ENCODE peak calls at places on chromosomes 11 and 22, in six cellular contexts. M is ascending aorta, N is foreskin fibroblast, X is hepatocyte, F is neural progenitor cell, V is cardiac fibroblast. S is an unnamed sample.

GRCh38 chr11:44305643-44306468 is 4.1 kb downstream of the ALX4 start:
- DNase-seq in V (no peak), X (peak; percentile 43), N (no peak), F (peak; percentile 72), M (no peak), S (no peak)

GRCh38 chr11:28773606-28774005 is 665.4 kb downstream of the METTL15 start:
- DNase-seq in F (no peak), M (no peak), V (no peak), X (no peak), N (no peak), S (no peak)

GRCh38 chr22:19755722-19756287 is 4.8 kb upstream of the TBX1 start:
- DNase-seq in M (no peak), X (no peak), F (no peak), V (no peak), N (no peak), S (no peak)

GRCh38 chr11:96464695-96465307 is 75.0 kb downstream of the JRKL start:
- DNase-seq in F (peak; percentile 87), V (peak; percentile 88), X (peak; percentile 89), M (no peak), N (peak; percentile 36), S (peak; percentile 60)

GRCh38 chr22:30891443-30891755 is 77.2 kb downstream of the MORC2 start:
- DNase-seq in M (no peak), F (no peak), N (no peak), V (no peak), X (no peak), S (no peak)

GRCh38 chr11:120645639-120646038 is 134.1 kb downstream of the GRIK4 start:
- DNase-seq in F (peak; percentile 78), N (no peak), X (no peak), V (no peak), M (no peak), S (peak; percentile 13)

GRCh38 chr22:43078522-43078921 is 10.7 kb downstream of the TTLL1 start:
- DNase-seq in V (no peak), X (peak; percentile 61), M (no peak), N (no peak), F (no peak), S (no peak)

GRCh38 chr11:723120-723883 is 17.3 kb downstream of the EPS8L2 start:
- DNase-seq in F (peak; percentile 57), N (no peak), X (peak; percentile 66), V (peak; percentile 67), M (no peak), S (peak; percentile 49)

GRCh38 chr11:98365941-98366340 is 654.8 kb upstream of the CNTN5 start:
- DNase-seq in X (no peak), V (no peak), M (no peak), N (no peak), F (no peak), S (no peak)

GRCh38 chr11:28017816-28018215 is 90.1 kb downstream of the KIF18A start:
- DNase-seq in F (no peak), M (no peak), X (no peak), N (peak; percentile 27), V (peak; percentile 32), S (no peak)

GRCh38 chr22:46289244-46289891 is 7.3 kb upstream of the GTSE1 start:
- DNase-seq in M (no peak), X (no peak), V (no peak), N (no peak), F (no peak), S (no peak)

GRCh38 chr22:20455709-20456063 is 18.1 kb upstream of the SCARF2 start:
- DNase-seq in N (no peak), F (no peak), V (no peak), M (no peak), X (no peak), S (no peak)

GRCh38 chr11:12276356-12276755 is 101.0 kb upstream of the PARVA start:
- DNase-seq in V (no peak), X (no peak), F (no peak), N (no peak), M (no peak), S (no peak)

GRCh38 chr22:47434336-47435203 is 672.1 kb downstream of the TBC1D22A start:
- DNase-seq in V (no peak), X (no peak), N (no peak), F (no peak), M (no peak), S (no peak)

GRCh38 chr11:70328556-70328955 is 58.1 kb downstream of the PPFIA1 start:
- DNase-seq in V (no peak), M (no peak), F (no peak), N (no peak), X (no peak), S (no peak)

GRCh38 chr11:57566035-57566504 is 1.4 kb downstream of the UBE2L6 start:
- DNase-seq in F (no peak), X (peak; percentile 59), M (no peak), V (peak; percentile 60), N (peak; percentile 20), S (peak; percentile 15)

GRCh38 chr11:94553938-94554337 is 10.2 kb downstream of the FUT4 start:
- DNase-seq in M (no peak), F (no peak), V (no peak), N (no peak), X (peak; percentile 40), S (no peak)

GRCh38 chr11:129410561-129410960 is 34.9 kb downstream of the BARX2 start:
- DNase-seq in M (no peak), V (no peak), X (no peak), N (no peak), F (no peak), S (no peak)

GRCh38 chr11:118342503-118343161 is at the start of gene CD3D:
- DNase-seq in M (no peak), N (no peak), X (no peak), F (no peak), V (no peak), S (no peak)

GRCh38 chr11:126624491-126624890 is 269.0 kb downstream of the ST3GAL4 start:
- DNase-seq in V (no peak), N (no peak), X (no peak), M (no peak), F (no peak), S (no peak)

GRCh38 chr11:112835556-112835955 is 125.7 kb upstream of the NCAM1 start:
- DNase-seq in F (no peak), N (no peak), X (no peak), M (no peak), V (no peak), S (no peak)

GRCh38 chr22:41230399-41230785 is 10.3 kb downstream of the CHADL start:
- DNase-seq in M (no peak), N (no peak), F (no peak), V (no peak), X (no peak), S (no peak)

GRCh38 chr11:18615628-18616392 is 16.2 kb downstream of the MISFA start:
- DNase-seq in F (no peak), M (no peak), X (no peak), V (no peak), N (no peak), S (no peak)

GRCh38 chr11:5293028-5293427 is 8.7 kb downstream of the OR51B4 start:
- DNase-seq in F (no peak), V (no peak), M (no peak), X (no peak), N (no peak), S (no peak)

GRCh38 chr11:66559141-66559861 is 9.1 kb downstream of the CTSF start:
- DNase-seq in X (no peak), N (no peak), M (no peak), F (no peak), V (peak; percentile 28), S (no peak)

GRCh38 chr11:63862923-63863322 is 24.0 kb downstream of the MARK2 start:
- DNase-seq in X (no peak), M (no peak), F (no peak), V (no peak), N (no peak), S (no peak)

GRCh38 chr11:118277312-118277711 is 13.2 kb upstream of the MPZL2 start:
- DNase-seq in F (no peak), X (no peak), N (no peak), V (peak; percentile 20), M (no peak), S (no peak)

GRCh38 chr11:63745304-63746170 is 23.0 kb downstream of the ZFTA start:
- DNase-seq in X (peak; percentile 34), N (no peak), V (peak; percentile 37), M (no peak), F (no peak), S (no peak)

GRCh38 chr11:100328626-100329340 is 358.3 kb upstream of the ARHGAP42 start:
- DNase-seq in N (no peak), F (peak; percentile 11), V (no peak), M (no peak), X (peak; percentile 12), S (no peak)
- TF ChIP-seq CTCF in N (no peak), F (no peak), V (no peak), M (no peak), X (peak; percentile 15), S (no peak)

DNA sequence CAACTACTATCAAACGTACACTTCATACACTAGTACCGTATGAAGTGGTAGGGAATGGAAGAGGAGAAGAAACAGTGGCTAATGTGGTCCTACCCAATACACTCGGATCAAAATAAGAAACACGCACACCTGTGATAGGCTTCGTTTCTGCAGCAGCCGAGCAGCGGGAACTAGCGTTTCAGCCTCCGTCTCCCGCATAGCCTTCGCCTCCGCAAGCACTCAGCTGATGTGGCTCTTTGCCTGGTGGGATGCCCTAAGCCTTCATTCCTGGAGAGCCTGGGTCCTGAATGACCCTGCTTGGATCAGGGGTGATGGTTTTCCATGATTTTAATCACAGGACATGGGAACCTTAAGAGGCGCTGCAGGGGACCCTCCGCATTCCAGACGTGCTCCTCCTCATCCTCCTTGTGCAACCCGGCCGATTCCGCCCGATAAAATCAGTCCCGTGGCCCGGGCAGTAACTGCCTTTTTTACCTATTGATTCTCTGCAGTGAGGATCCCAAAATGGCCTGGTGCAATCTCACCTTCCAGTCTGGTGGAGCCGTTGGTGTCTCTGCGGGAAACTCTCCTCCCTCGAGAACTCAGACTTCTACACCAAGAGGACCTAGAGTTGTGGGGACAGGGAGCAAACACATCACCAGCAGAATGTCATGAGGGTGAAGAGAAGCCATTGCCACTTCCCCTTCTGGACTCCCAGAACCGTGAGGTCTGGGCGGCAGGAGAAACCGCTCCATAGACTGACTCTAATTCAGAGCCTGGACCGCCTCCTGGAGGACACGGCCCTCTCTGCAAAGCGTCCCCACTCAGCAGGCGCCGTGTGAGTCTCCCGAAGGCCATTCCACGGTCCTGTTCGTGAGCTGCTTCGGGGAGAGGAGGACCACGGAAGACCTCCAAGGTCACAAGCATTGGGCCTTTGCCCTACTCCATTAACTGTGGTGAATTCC is 8.1 kb downstream of the C11orf21 start:
- DNase-seq in F (peak; percentile 6), X (no peak), N (no peak), V (no peak), M (no peak), S (no peak)
- TF ChIP-seq CTCF in F (peak; percentile 5), X (no peak), N (no peak), V (no peak), M (no peak), S (no peak)

GRCh38 chr11:68351450-68352275 is 39.3 kb downstream of the LRP5 start:
- DNase-seq in N (no peak), V (no peak), M (no peak), X (no peak), F (peak; percentile 9), S (no peak)
- TF ChIP-seq CTCF in N (no peak), V (no peak), M (no peak), X (no peak), F (no peak), S (no peak)

DNA sequence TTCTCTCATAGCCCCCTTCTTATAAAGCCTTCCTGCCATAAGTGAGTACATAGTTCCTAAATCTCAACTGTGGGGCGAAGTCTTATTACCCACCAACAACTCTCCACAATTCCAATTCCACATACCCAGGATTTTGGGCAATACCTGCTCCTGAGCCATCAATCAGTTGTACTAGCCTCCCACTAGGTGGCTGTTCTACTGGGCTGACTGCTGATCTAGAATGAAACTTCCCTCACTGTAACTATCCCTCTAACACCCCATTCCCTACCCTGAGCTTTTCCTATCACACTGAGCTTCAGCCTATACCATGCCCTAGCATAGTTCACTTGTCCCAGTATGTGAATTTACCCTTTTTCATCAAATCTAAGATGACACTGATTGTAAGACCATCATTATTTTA is 52.5 kb downstream of the RRAS2 start:
- DNase-seq in M (no peak), F (peak; percentile 11), V (no peak), N (no peak), X (no peak), S (no peak)
- TF ChIP-seq CTCF in M (no peak), F (peak; percentile 14), V (peak; percentile 3), N (no peak), X (no peak), S (no peak)